ENCODE peak calls at places on chromosome 11, in eight cellular contexts. B, I, A, Y, H, Z, K and G are unnamed samples.

GRCh38 chr11:8501838-8502237 is 92.2 kb downstream of the STK33 start:
- DNase-seq in B (no peak), I (no peak), A (no peak), Y (no peak), H (no peak), Z (no peak), K (no peak), G (no peak)

GRCh38 chr11:117872420-117872961 is 4.0 kb downstream of the FXYD6 start:
- DNase-seq in B (no peak), I (no peak), A (no peak), Y (no peak), H (no peak), Z (no peak), K (no peak), G (no peak)

GRCh38 chr11:45663486-45664375 is 1.7 kb downstream of the CHST1 start:
- DNase-seq in B (no peak), I (no peak), A (no peak), Y (no peak), H (no peak), Z (no peak), K (no peak), G (no peak)

GRCh38 chr11:96238563-96239166 is 104.3 kb downstream of the MAML2 start:
- DNase-seq in B (no peak), I (no peak), A (no peak), Y (no peak), H (no peak), Z (no peak), K (no peak), G (no peak)

GRCh38 chr11:63961608-63962412 is 12.6 kb upstream of the COX8A start:
- DNase-seq in B (no peak), I (no peak), A (no peak), Y (no peak), H (peak), Z (no peak), K (peak), G (no peak)

GRCh38 chr11:16992846-16993245 is 21.4 kb downstream of the PLEKHA7 start:
- DNase-seq in B (no peak), I (no peak), A (no peak), Y (no peak), H (no peak), Z (no peak), K (no peak), G (no peak)

GRCh38 chr11:73760066-73760679 is 701 bp downstream of the RAB6A start:
- DNase-seq in B (no peak), I (no peak), A (peak), Y (no peak), H (peak), Z (no peak), K (peak), G (no peak)

GRCh38 chr11:126834573-126834972 is 166.0 kb downstream of the KIRREL3 start:
- DNase-seq in B (no peak), I (no peak), A (no peak), Y (no peak), H (no peak), Z (no peak), K (peak), G (no peak)

GRCh38 chr11:68545796-68546195 is 85.2 kb downstream of the PPP6R3 start:
- DNase-seq in B (no peak), I (no peak), A (peak), Y (no peak), H (no peak), Z (no peak), K (no peak), G (no peak)

GRCh38 chr11:44592125-44592643 is 26.7 kb downstream of the CD82 start:
- DNase-seq in B (no peak), I (no peak), A (no peak), Y (no peak), H (no peak), Z (no peak), K (no peak), G (no peak)

GRCh38 chr11:17076517-17077239 is 789 bp downstream of the RPS13 start:
- DNase-seq in B (no peak), I (no peak), A (no peak), Y (no peak), H (no peak), Z (no peak), K (peak), G (peak)